ENCODE peak calls at places on chromosome 6, in six cellular contexts. X is left ventricle myocardium inferior, H is body of pancreas, Y is cardiac muscle cell, Q is tibial nerve, E is BE2C. J is an unnamed sample. For H3K9me3, the result is how much of the 10 kb centered on the place peaks cover.

GRCh38 chr6:158377866-158378265 is 65.6 kb downstream of the TULP4 start:
- DNase-seq in X (no peak), H (no peak), Y (no peak), Q (no peak), E (no peak), J (no peak)

GRCh38 chr6:132219901-132220300 is 181.4 kb downstream of the MOXD1 start:
- DNase-seq in X (no peak), H (no peak), Y (no peak), Q (no peak), E (no peak), J (no peak)

GRCh38 chr6:109236140-109237081 is 141.1 kb downstream of the CEP57L1 start:
- DNase-seq in X (no peak), H (peak), Y (no peak), Q (no peak), E (peak), J (no peak)

GRCh38 chr6:54196905-54197304 is 85.7 kb downstream of the MLIP start:
- DNase-seq in X (no peak), H (no peak), Y (no peak), Q (no peak), E (no peak), J (no peak)

GRCh38 chr6:95142661-95143060 is 434.7 kb upstream of the MANEA start:
- DNase-seq in X (no peak), H (no peak), Y (no peak), Q (no peak), E (no peak), J (no peak)

GRCh38 chr6:101069191-101069795 is 188.2 kb upstream of the ASCC3 start:
- DNase-seq in X (no peak), H (no peak), Y (peak), Q (no peak), E (no peak), J (no peak)

GRCh38 chr6:43927525-43928210 is 157.7 kb downstream of the VEGFA start:
- DNase-seq in X (peak), H (no peak), Y (no peak), Q (no peak), E (no peak), J (no peak)

GRCh38 chr6:15505463-15505918 is 157.3 kb downstream of the DTNBP1 start:
- DNase-seq in X (no peak), H (peak), Y (no peak), Q (peak), E (no peak), J (no peak)

GRCh38 chr6:67863346-67863745 is 771.7 kb upstream of the ADGRB3 start:
- DNase-seq in X (no peak), H (no peak), Y (no peak), Q (no peak), E (no peak), J (no peak)

GRCh38 chr6:147506704-147507114 is 1.8 kb upstream of the SAMD5 start:
- DNase-seq in X (peak), H (peak), Y (peak), Q (peak), E (peak), J (peak)

GRCh38 chr6:106446287-106446885 is 85.9 kb downstream of the CRYBG1 start:
- DNase-seq in X (no peak), H (no peak), Y (peak), Q (no peak), E (no peak), J (no peak)

DNA sequence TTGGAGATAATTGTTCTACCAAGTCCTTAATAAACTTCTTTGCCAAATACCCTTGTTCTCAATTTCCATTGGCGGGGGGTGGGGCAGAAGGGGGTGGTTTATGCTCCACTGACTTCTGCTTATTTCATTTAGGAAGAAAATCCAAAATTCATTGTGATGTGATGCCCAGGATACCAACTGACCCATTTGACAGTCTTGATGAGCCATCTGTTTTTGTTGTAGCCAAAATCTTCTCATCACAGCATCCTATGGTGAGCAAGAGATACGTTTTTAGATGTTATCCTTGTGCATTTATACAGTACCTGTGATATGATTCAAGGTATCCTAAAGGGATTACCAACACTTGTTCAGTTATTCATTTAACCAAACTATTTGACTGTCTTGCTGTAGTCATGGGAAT is 108.5 kb upstream of the BMP5 start:
- DNase-seq in X (no peak), H (no peak), Y (no peak), Q (no peak), E (no peak), J (no peak)
- TF ChIP-seq CTCF in X (no peak), H (no peak), Y (no peak), Q (no peak), E (no peak), J (no peak)

GRCh38 chr6:137159912-137160311 is 13.5 kb downstream of the IL22RA2 start:
- DNase-seq in X (no peak), H (no peak), Y (no peak), Q (no peak), E (no peak), J (no peak)
- H3K9me3 ChIP-seq in X (under half), H (under half), Y (under half), Q (under half), E (under half), J (under half)

DNA sequence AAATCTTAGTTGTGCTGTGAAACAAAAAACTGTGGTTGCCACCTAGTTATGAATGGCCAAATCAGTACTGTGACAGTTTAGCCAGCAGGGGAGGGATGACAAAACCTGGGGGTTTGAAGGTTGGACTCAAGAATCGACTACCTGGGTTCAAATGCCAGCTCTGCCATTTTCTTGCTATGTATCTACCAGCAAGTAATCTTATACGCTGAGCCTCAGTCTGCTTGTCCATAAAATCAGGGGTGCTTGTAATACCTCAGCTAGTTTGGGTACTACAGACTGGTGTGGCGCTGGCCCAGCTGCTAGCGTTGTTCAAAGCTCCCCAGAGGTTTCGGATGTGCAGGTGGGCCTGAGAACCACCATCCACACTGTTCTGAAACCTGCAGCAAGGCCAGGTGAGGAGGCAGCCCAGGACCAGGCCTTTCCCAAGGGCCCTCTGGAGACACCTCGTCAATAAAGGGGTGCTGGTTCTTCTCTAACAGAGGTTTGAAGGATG is 40.4 kb downstream of the TRAM2 start:
- DNase-seq in X (no peak), H (no peak), Y (no peak), Q (no peak), E (no peak), J (no peak)
- TF ChIP-seq CTCF in X (no peak), H (no peak), Y (no peak), Q (no peak), E (no peak), J (no peak)

GRCh38 chr6:3081965-3082364 is 13.7 kb downstream of the RIPK1 start:
- DNase-seq in X (peak), H (no peak), Y (no peak), Q (no peak), E (no peak), J (no peak)
- H3K9me3 ChIP-seq in X (under half), H (under half), Y (under half), Q (under half), E (under half), J (under half)